ENCODE peak calls at places on chromosomes 12 and 14, in six cellular contexts. B, T, P, C, X and K are unnamed samples.

GRCh38 chr14:59582161-59582560 is 5.5 kb upstream of the CCDC175 start:
- DNase-seq in B (no peak), T (no peak), P (no peak), C (no peak), X (no peak), K (no peak)

GRCh38 chr12:79296871-79297270 is 393.9 kb downstream of the PAWR start:
- DNase-seq in B (no peak), T (no peak), P (no peak), C (no peak), X (no peak), K (no peak)

GRCh38 chr14:80213602-80214001 is 2.3 kb upstream of the DIO2 start:
- DNase-seq in B (no peak), T (no peak), P (peak; percentile 44), C (peak; percentile 16), X (no peak), K (peak; percentile 43)

GRCh38 chr14:76581592-76581991 is 179.7 kb upstream of the VASH1 start:
- DNase-seq in B (no peak), T (no peak), P (peak; percentile 5), C (no peak), X (no peak), K (no peak)

GRCh38 chr12:62933871-62934798 is 815 bp downstream of the PPM1H start:
- DNase-seq in B (no peak), T (peak; percentile 22), P (peak; percentile 12), C (no peak), X (no peak), K (peak; percentile 44)

GRCh38 chr14:95943699-95944098 is 67.1 kb downstream of the TUNAR start:
- DNase-seq in B (no peak), T (no peak), P (no peak), C (no peak), X (no peak), K (no peak)

GRCh38 chr14:96055065-96055752 is 16.0 kb downstream of the C14orf132 start:
- DNase-seq in B (no peak), T (no peak), P (no peak), C (no peak), X (no peak), K (no peak)

GRCh38 chr12:53616950-53617349 is 9.2 kb downstream of the ATF7 start:
- DNase-seq in B (no peak), T (no peak), P (no peak), C (no peak), X (no peak), K (no peak)

GRCh38 chr14:22448035-22448904 is 140.8 kb downstream of the DAD1 start:
- DNase-seq in B (no peak), T (no peak), P (no peak), C (no peak), X (no peak), K (no peak)

GRCh38 chr14:21068521-21069387 is 1.4 kb upstream of the ARHGEF40 start:
- DNase-seq in B (peak; percentile 51), T (peak; percentile 66), P (peak; percentile 78), C (peak; percentile 36), X (peak; percentile 73), K (peak; percentile 73)

GRCh38 chr12:109679716-109680520 is 33.7 kb upstream of the FAM222A start:
- DNase-seq in B (no peak), T (no peak), P (no peak), C (no peak), X (no peak), K (peak; percentile 24)

GRCh38 chr12:131276501-131277185 is 322.9 kb downstream of the ADGRD1 start:
- DNase-seq in B (no peak), T (no peak), P (no peak), C (no peak), X (no peak), K (no peak)

GRCh38 chr12:109512608-109513007 is 35.2 kb downstream of the UBE3B start:
- DNase-seq in B (no peak), T (no peak), P (no peak), C (no peak), X (no peak), K (no peak)

GRCh38 chr14:59787045-59787674 is 83.4 kb downstream of the RTN1 start:
- DNase-seq in B (no peak), T (no peak), P (no peak), C (no peak), X (no peak), K (no peak)

GRCh38 chr14:59333668-59334067 is 131.5 kb downstream of the GPR135 start:
- DNase-seq in B (no peak), T (no peak), P (peak; percentile 65), C (no peak), X (no peak), K (no peak)

GRCh38 chr12:12086331-12086730 is 15.6 kb downstream of the BCL2L14 start:
- DNase-seq in B (no peak), T (no peak), P (no peak), C (no peak), X (no peak), K (peak; percentile 29)

GRCh38 chr14:75156901-75157300 is 19.5 kb downstream of the TMED10 start:
- DNase-seq in B (no peak), T (no peak), P (no peak), C (no peak), X (no peak), K (no peak)

GRCh38 chr14:54893151-54893760 is 9.4 kb downstream of the GCH1 start:
- DNase-seq in B (no peak), T (no peak), P (peak; percentile 68), C (peak; percentile 39), X (no peak), K (no peak)

GRCh38 chr14:93337143-93337753 is 4.4 kb upstream of the BTBD7 start:
- DNase-seq in B (no peak), T (no peak), P (no peak), C (no peak), X (no peak), K (no peak)

GRCh38 chr12:121060149-121061001 is 21.3 kb upstream of the OASL start:
- DNase-seq in B (no peak), T (no peak), P (no peak), C (peak; percentile 67), X (peak; percentile 35), K (peak; percentile 29)

GRCh38 chr12:113463746-113464743 is 7.6 kb downstream of the LHX5 start:
- DNase-seq in B (no peak), T (no peak), P (no peak), C (no peak), X (no peak), K (no peak)

DNA sequence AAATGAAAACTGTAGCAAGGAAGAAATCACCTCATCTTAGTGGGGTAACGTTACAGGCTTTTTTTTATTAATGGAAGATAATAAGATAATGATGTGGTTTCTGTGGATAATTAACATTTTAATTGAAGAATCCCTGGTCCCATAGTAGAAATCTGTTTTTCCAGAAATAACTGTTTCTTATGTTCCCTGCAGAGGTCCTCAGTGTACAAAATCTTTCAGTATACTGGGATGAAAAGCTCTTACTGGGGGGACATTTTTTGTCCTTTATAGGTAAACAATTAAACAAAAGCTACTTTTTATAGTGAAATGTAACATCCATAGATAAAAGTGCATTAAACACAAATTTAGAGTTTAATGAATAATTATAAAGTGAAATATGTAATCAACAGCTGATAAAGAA is 312.2 kb downstream of the ATXN7L3B start:
- DNase-seq in B (no peak), T (no peak), P (no peak), C (no peak), X (no peak), K (no peak)
- TF ChIP-seq CTCF in B (no peak), T (no peak), P (no peak), C (no peak), X (no peak), K (no peak)

DNA sequence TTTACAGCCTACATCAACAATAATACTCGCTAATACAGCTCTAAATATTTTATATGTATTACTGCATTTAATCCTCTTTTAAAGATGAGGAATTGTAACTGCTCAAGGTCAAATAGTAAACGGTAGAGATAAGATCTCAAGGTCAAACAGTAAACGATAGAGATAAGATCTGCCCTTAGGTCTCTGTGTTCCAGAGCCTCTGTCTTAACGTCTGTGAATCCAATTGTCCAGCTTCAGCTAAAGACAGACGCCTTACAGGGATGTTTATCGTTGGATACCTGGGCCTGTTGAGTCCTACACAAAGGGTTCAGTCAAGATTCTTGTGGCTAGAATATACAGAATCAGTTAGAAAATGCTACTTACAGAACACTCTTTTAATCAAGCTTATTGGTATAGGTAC is 20.0 kb downstream of the PYGL start:
- DNase-seq in B (no peak), T (no peak), P (no peak), C (no peak), X (no peak), K (no peak)
- TF ChIP-seq CTCF in B (no peak), T (no peak), P (no peak), C (no peak), X (no peak), K (no peak)

DNA sequence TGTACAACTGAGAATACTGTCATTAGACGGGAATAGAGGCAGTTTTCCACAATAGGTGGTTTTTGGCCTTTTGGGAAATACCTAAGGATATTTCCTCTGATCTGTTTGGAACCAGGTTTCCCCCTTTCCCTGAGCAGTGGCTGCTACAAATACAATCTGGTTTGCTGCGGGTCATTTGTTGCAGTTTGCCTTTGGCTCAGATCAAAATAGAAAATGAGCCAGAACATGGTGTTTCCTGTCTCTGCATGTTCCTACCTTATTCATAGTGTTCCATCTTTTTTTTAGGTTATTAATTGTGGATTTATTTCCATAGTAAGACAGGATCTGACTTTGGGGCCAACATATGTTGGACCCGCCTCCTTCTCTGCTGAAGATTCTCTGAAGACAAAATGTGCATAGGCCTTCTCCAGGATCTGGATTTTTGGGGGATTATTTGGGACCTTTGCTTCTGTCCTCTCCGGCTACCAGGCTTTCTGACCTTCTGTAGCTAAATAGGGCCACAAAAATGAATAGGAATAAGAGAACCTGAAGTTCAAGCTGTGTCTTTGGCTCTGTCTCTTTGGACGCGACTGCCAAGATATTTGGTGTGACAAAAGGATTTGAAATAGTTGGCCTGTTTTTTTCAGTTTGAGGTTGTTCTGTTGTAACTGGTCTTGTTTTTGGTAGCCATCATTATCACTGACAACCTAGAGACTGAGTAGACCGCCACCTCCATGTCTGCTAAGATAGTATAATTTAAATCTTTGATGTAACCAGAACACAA is 146.9 kb downstream of the PRKCH start:
- DNase-seq in B (no peak), T (no peak), P (no peak), C (no peak), X (no peak), K (peak; percentile 11)
- TF ChIP-seq CTCF in B (no peak), T (no peak), P (no peak), C (no peak), X (no peak), K (no peak)

GRCh38 chr14:24679248-24680085 is 45.5 kb upstream of the GZMB start:
- DNase-seq in B (no peak), T (no peak), P (no peak), C (no peak), X (no peak), K (no peak)
- TF ChIP-seq CTCF in B (no peak), T (no peak), P (peak; percentile 60), C (no peak), X (no peak), K (no peak)

DNA sequence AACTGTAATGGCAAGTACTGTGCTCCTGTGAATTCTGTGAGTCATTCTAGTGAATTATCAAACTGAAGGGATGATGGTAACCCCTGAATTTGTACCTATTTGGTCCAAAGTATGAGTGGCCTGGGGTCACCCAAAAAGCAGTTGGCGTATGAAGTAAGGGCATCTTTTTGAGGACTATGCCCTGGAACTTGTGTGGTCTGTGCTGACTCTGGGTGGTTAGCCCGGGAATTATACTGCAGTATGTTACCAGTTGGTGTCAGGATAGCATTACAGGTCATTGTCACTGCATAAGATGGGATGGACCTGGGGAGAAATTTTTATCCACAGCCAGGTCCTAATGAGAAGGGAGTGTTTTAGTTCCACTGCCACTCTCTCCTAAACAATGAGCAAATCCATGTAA is 174.7 kb downstream of the SSPN start:
- DNase-seq in B (no peak), T (no peak), P (no peak), C (no peak), X (no peak), K (no peak)
- TF ChIP-seq CTCF in B (no peak), T (no peak), P (no peak), C (peak; percentile 7), X (no peak), K (no peak)